ENCODE peak calls at places on chromosomes 16 and 17, in four cellular contexts. One of them, this sample, is unnamed.

GRCh38 chr16:87896924-87897562 is 27.7 kb upstream of the SLC7A5 start:
- DNase-seq in neural crest cell: no peak
- DNase-seq in IMR-90: no peak
- DNase-seq in WTC11: no peak
- DNase-seq in this sample: no peak

GRCh38 chr17:68356520-68356919 is 65.2 kb downstream of the ARSG start:
- DNase-seq in neural crest cell: no peak
- DNase-seq in IMR-90: no peak
- DNase-seq in WTC11: no peak
- DNase-seq in this sample: no peak

GRCh38 chr16:70341600-70341999 is 5.1 kb upstream of the DDX19A start:
- DNase-seq in neural crest cell: no peak
- DNase-seq in IMR-90: no peak
- DNase-seq in WTC11: no peak
- DNase-seq in this sample: no peak

GRCh38 chr17:37752482-37752881 is 7.6 kb upstream of the HNF1B start:
- DNase-seq in neural crest cell: no peak
- DNase-seq in IMR-90: peak; percentile 77
- DNase-seq in WTC11: no peak
- DNase-seq in this sample: no peak

GRCh38 chr16:53103811-53104210 is 49.0 kb downstream of the CHD9 start:
- DNase-seq in neural crest cell: no peak
- DNase-seq in IMR-90: no peak
- DNase-seq in WTC11: no peak
- DNase-seq in this sample: no peak

GRCh38 chr16:50299508-50300105 is 33.3 kb downstream of the ADCY7 start:
- DNase-seq in neural crest cell: no peak
- DNase-seq in IMR-90: no peak
- DNase-seq in WTC11: no peak
- DNase-seq in this sample: no peak

GRCh38 chr17:8146381-8147140 is 5.6 kb downstream of the PER1 start:
- DNase-seq in neural crest cell: no peak
- DNase-seq in IMR-90: no peak
- DNase-seq in WTC11: no peak
- DNase-seq in this sample: no peak

GRCh38 chr17:74245145-74245817 is 28.8 kb upstream of the DNAI2 start:
- DNase-seq in neural crest cell: peak; percentile 60
- DNase-seq in IMR-90: no peak
- DNase-seq in WTC11: peak; percentile 69
- DNase-seq in this sample: no peak

GRCh38 chr17:78998311-78999055 is 11.1 kb downstream of the CANT1 start:
- DNase-seq in neural crest cell: no peak
- DNase-seq in IMR-90: no peak
- DNase-seq in WTC11: no peak
- DNase-seq in this sample: no peak

GRCh38 chr17:352421-353212 is at the start of gene RPH3AL:
- DNase-seq in neural crest cell: no peak
- DNase-seq in IMR-90: no peak
- DNase-seq in WTC11: no peak
- DNase-seq in this sample: no peak

GRCh38 chr17:48484850-48485249 is 46.0 kb downstream of the HOXB1 start:
- DNase-seq in neural crest cell: no peak
- DNase-seq in IMR-90: peak; percentile 77
- DNase-seq in WTC11: no peak
- DNase-seq in this sample: no peak

GRCh38 chr17:21126645-21127507 is at the start of gene DHRS7B:
- DNase-seq in neural crest cell: peak; percentile 94
- DNase-seq in IMR-90: peak; percentile 88
- DNase-seq in WTC11: peak; percentile 99
- DNase-seq in this sample: peak; percentile 69

GRCh38 chr17:15882058-15882720 is 62.7 kb upstream of the ADORA2B start:
- DNase-seq in neural crest cell: no peak
- DNase-seq in IMR-90: no peak
- DNase-seq in WTC11: peak; percentile 58
- DNase-seq in this sample: no peak

GRCh38 chr17:47830396-47830907 is 889 bp downstream of the MRPL10 start:
- DNase-seq in neural crest cell: no peak
- DNase-seq in IMR-90: no peak
- DNase-seq in WTC11: no peak
- DNase-seq in this sample: no peak

GRCh38 chr17:81386646-81387234 is 8.5 kb upstream of the BAHCC1 start:
- DNase-seq in neural crest cell: peak; percentile 55
- DNase-seq in IMR-90: no peak
- DNase-seq in WTC11: no peak
- DNase-seq in this sample: no peak

GRCh38 chr17:82201498-82201910 is 11.1 kb downstream of the CCDC57 start:
- DNase-seq in neural crest cell: no peak
- DNase-seq in IMR-90: no peak
- DNase-seq in WTC11: no peak
- DNase-seq in this sample: no peak

GRCh38 chr16:73187163-73187562 is 139.2 kb upstream of the ZFHX3 start:
- DNase-seq in neural crest cell: no peak
- DNase-seq in IMR-90: no peak
- DNase-seq in WTC11: no peak
- DNase-seq in this sample: no peak

GRCh38 chr17:5203908-5204294 is 12.2 kb upstream of the ZNF594 start:
- DNase-seq in neural crest cell: no peak
- DNase-seq in IMR-90: peak; percentile 79
- DNase-seq in WTC11: no peak
- DNase-seq in this sample: no peak

GRCh38 chr16:22004321-22004720 is 3.4 kb upstream of the PDZD9 start:
- DNase-seq in neural crest cell: no peak
- DNase-seq in IMR-90: no peak
- DNase-seq in WTC11: no peak
- DNase-seq in this sample: no peak

GRCh38 chr16:28161626-28162025 is 50.1 kb downstream of the XPO6 start:
- DNase-seq in neural crest cell: no peak
- DNase-seq in IMR-90: no peak
- DNase-seq in WTC11: no peak
- DNase-seq in this sample: no peak

GRCh38 chr17:79707931-79708891 is 22.5 kb upstream of the ENPP7 start:
- DNase-seq in neural crest cell: peak; percentile 79
- DNase-seq in IMR-90: peak; percentile 38
- DNase-seq in WTC11: peak; percentile 79
- DNase-seq in this sample: no peak

GRCh38 chr16:51084074-51084928 is 66.8 kb downstream of the SALL1 start:
- DNase-seq in neural crest cell: no peak
- DNase-seq in IMR-90: no peak
- DNase-seq in WTC11: no peak
- DNase-seq in this sample: no peak

GRCh38 chr17:70168979-70169706 is at the start of gene KCNJ2:
- DNase-seq in neural crest cell: peak; percentile 80
- DNase-seq in IMR-90: peak; percentile 79
- DNase-seq in WTC11: peak; percentile 89
- DNase-seq in this sample: peak; percentile 44

GRCh38 chr17:82235056-82235774 is 6.4 kb downstream of the SLC16A3 start:
- DNase-seq in neural crest cell: no peak
- DNase-seq in IMR-90: no peak
- DNase-seq in WTC11: no peak
- DNase-seq in this sample: no peak

GRCh38 chr16:73015612-73016487 is 32.1 kb downstream of the ZFHX3 start:
- DNase-seq in neural crest cell: no peak
- DNase-seq in IMR-90: no peak
- DNase-seq in WTC11: no peak
- DNase-seq in this sample: no peak

GRCh38 chr16:12097523-12098428 is 121.2 kb downstream of the SNX29 start:
- DNase-seq in neural crest cell: no peak
- DNase-seq in IMR-90: peak; percentile 84
- DNase-seq in WTC11: no peak
- DNase-seq in this sample: peak; percentile 76

GRCh38 chr16:3454093-3454492 is 10.6 kb downstream of the NAA60 start:
- DNase-seq in neural crest cell: no peak
- DNase-seq in IMR-90: peak; percentile 8
- DNase-seq in WTC11: no peak
- DNase-seq in this sample: no peak

DNA sequence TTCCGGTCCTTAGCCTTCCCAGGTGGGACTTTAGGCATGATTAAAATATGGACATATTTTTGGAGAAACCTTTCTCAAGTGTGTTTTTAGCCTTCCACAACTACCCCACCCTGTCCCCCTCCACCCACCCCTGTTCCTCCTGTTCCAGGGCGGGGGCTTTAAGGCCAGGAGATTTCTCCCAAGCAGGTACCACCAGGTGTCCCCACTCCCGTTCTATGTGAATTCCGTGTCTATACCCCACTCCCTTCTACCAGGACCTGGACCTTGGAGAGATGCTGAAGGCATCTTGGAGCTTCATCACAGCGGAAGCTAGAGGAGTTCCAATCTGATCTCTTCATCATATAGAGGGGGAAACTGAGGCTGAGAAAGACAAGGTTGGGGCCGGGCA is 9.7 kb downstream of the CA4 start:
- DNase-seq in neural crest cell: no peak
- DNase-seq in IMR-90: no peak
- DNase-seq in WTC11: no peak
- DNase-seq in this sample: no peak
- TF ChIP-seq CTCF in neural crest cell: no peak
- TF ChIP-seq CTCF in IMR-90: no peak
- TF ChIP-seq CTCF in WTC11: no peak
- TF ChIP-seq CTCF in this sample: no peak

GRCh38 chr16:30144917-30145316 is 21.9 kb upstream of the MAPK3 start:
- DNase-seq in neural crest cell: no peak
- DNase-seq in IMR-90: no peak
- DNase-seq in WTC11: no peak
- DNase-seq in this sample: no peak

GRCh38 chr16:30141750-30142149 is 18.7 kb upstream of the MAPK3 start:
- DNase-seq in neural crest cell: no peak
- DNase-seq in IMR-90: no peak
- DNase-seq in WTC11: no peak
- DNase-seq in this sample: no peak

GRCh38 chr16:30143347-30143702 is 20.3 kb upstream of the MAPK3 start:
- DNase-seq in neural crest cell: no peak
- DNase-seq in IMR-90: no peak
- DNase-seq in WTC11: no peak
- DNase-seq in this sample: no peak

GRCh38 chr16:30144017-30144416 is 21.0 kb upstream of the MAPK3 start:
- DNase-seq in neural crest cell: no peak
- DNase-seq in IMR-90: no peak
- DNase-seq in WTC11: no peak
- DNase-seq in this sample: no peak

DNA sequence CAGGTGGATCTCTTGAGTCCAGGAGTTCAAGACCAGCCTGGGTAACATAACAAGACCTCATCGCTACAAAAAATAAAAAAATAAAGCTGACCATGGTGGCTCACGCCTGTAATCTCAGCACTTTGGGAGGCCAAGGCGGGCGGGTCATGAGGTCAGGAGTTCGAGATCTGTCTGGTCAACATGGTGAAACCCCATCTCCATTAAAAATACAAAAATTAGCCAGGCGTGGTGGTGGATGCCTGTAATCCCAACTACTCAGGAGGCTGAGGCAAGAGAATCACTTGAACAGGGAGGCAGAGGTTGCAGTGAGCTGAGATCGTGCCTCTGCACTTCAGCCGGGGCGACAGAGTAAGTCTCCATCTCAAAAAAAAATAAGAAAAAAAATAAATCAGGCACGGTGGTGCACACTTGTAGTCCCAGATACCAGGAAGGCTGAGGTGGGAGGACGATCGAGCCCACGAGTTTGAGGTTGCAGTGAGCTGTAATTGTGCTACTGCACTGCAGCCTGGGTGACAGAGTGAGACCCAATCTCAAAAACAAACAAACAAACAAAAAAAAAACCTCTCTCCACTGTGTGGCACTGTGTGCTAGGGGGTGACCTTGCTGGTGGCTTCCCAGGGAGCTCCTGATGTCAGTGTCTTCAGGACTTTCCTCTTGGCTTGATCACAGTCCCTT is 19.8 kb upstream of the MAPK3 start:
- DNase-seq in neural crest cell: no peak
- DNase-seq in IMR-90: no peak
- DNase-seq in WTC11: no peak
- DNase-seq in this sample: no peak
- TF ChIP-seq CTCF in neural crest cell: no peak
- TF ChIP-seq CTCF in IMR-90: no peak
- TF ChIP-seq CTCF in WTC11: no peak
- TF ChIP-seq CTCF in this sample: no peak

GRCh38 chr16:79772028-79772427 is 171.5 kb upstream of the MAF start:
- DNase-seq in neural crest cell: no peak
- DNase-seq in IMR-90: no peak
- DNase-seq in WTC11: no peak
- DNase-seq in this sample: no peak

GRCh38 chr16:79770244-79771064 is 169.9 kb upstream of the MAF start:
- DNase-seq in neural crest cell: peak; percentile 73
- DNase-seq in IMR-90: peak; percentile 40
- DNase-seq in WTC11: peak; percentile 87
- DNase-seq in this sample: peak; percentile 66

GRCh38 chr16:79777679-79778078 is 177.1 kb upstream of the MAF start:
- DNase-seq in neural crest cell: no peak
- DNase-seq in IMR-90: no peak
- DNase-seq in WTC11: no peak
- DNase-seq in this sample: no peak

DNA sequence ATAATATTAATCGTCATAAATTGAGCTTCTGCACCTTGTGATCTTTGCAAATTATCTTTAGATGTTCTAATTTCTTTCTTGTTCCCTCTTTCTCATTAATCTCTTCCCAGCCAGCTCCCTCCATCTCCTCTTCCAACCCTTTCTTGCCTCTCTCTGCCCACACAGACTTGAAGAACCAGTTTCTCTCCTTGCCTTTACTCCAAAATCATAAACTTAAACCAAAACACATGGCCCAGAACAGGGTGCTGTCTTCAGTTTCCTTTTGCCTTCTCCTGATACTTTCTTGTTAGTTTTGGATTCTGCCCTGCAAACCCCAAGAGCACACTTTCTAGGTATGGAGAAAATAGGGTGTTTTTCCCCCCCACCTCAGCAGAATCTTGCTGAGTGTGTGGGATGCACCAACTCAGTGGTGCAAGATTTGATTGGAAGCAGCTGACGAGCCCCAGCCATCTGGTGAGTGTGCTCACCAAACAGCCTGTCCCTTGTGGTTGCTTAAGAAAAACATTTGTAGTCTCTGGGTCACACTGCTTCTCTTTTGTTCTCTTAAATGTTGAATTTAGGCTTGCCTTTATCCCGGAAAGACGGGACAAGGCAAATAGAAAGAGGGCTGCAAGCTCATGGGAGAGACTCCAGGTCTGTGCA is 175.8 kb upstream of the MAF start:
- DNase-seq in neural crest cell: no peak
- DNase-seq in IMR-90: no peak
- DNase-seq in WTC11: no peak
- DNase-seq in this sample: no peak
- TF ChIP-seq CTCF in neural crest cell: peak; percentile 25
- TF ChIP-seq CTCF in IMR-90: no peak
- TF ChIP-seq CTCF in WTC11: no peak
- TF ChIP-seq CTCF in this sample: peak; percentile 5

DNA sequence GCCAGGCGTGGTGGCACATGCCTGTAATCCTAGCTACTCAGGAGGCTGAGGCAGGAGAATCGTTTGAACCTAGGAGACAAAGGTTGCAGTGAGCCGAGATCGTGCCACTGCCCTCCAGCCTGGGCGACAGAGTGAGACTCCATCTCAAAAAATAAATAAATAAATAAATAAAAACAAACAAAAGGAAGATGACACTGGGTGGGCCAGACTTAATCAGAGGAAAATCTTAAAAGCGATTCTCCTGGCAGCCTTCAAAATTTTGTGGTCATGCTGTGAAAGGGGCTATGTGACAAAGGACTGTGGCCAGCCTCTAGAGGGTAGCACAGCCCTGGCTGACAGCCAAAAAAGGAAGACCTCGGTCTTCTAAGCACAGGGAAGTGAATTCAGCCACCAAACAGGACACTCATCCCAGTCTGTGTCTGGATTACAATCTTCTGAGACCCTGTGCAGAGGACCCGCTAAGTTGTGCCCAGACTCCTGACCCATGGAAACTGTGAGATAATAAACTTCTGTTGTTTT is 391.1 kb downstream of the CNTNAP4 start:
- DNase-seq in neural crest cell: no peak
- DNase-seq in IMR-90: no peak
- DNase-seq in WTC11: peak; percentile 19
- DNase-seq in this sample: no peak
- TF ChIP-seq CTCF in neural crest cell: peak; percentile 37
- TF ChIP-seq CTCF in IMR-90: no peak
- TF ChIP-seq CTCF in WTC11: no peak
- TF ChIP-seq CTCF in this sample: no peak

This sample was measured in AG09319.